ENCODE peak calls at places on chromosomes 2 and 18, in seven cellular contexts. One of them, this sample, is unnamed.

GRCh38 chr2:8303322-8303832 is 378.5 kb upstream of the ID2 start:
- DNase-seq in stimulated activated CD4-positive, alpha-beta T cell treated with anti-CD3 and anti-CD28 coated beads, TNF-alpha, amount 100 ng/mL, for 1 hour: peak
- DNase-seq in M059J: no peak
- DNase-seq in KBM-7: peak
- DNase-seq in cardiac septum: no peak
- DNase-seq in astrocyte of the spinal cord: peak
- DNase-seq in AG20443: no peak
- DNase-seq in this sample: no peak

GRCh38 chr2:85308951-85309555 is 18.7 kb downstream of the TGOLN2 start:
- DNase-seq in stimulated activated CD4-positive, alpha-beta T cell treated with anti-CD3 and anti-CD28 coated beads, TNF-alpha, amount 100 ng/mL, for 1 hour: no peak
- DNase-seq in M059J: peak
- DNase-seq in KBM-7: no peak
- DNase-seq in cardiac septum: no peak
- DNase-seq in astrocyte of the spinal cord: peak
- DNase-seq in AG20443: peak
- DNase-seq in this sample: peak

GRCh38 chr2:7363906-7364305 is 446.7 kb downstream of the RNF144A start:
- DNase-seq in stimulated activated CD4-positive, alpha-beta T cell treated with anti-CD3 and anti-CD28 coated beads, TNF-alpha, amount 100 ng/mL, for 1 hour: no peak
- DNase-seq in M059J: no peak
- DNase-seq in KBM-7: peak
- DNase-seq in cardiac septum: no peak
- DNase-seq in astrocyte of the spinal cord: no peak
- DNase-seq in AG20443: no peak
- DNase-seq in this sample: no peak

GRCh38 chr2:239431536-239431935 is 30.7 kb upstream of the HDAC4 start:
- DNase-seq in stimulated activated CD4-positive, alpha-beta T cell treated with anti-CD3 and anti-CD28 coated beads, TNF-alpha, amount 100 ng/mL, for 1 hour: no peak
- DNase-seq in M059J: no peak
- DNase-seq in KBM-7: no peak
- DNase-seq in cardiac septum: no peak
- DNase-seq in astrocyte of the spinal cord: no peak
- DNase-seq in AG20443: no peak
- DNase-seq in this sample: no peak

GRCh38 chr2:195871326-195871725 is 197.3 kb downstream of the DNAH7 start:
- DNase-seq in stimulated activated CD4-positive, alpha-beta T cell treated with anti-CD3 and anti-CD28 coated beads, TNF-alpha, amount 100 ng/mL, for 1 hour: no peak
- DNase-seq in M059J: no peak
- DNase-seq in KBM-7: no peak
- DNase-seq in cardiac septum: no peak
- DNase-seq in astrocyte of the spinal cord: peak
- DNase-seq in AG20443: no peak
- DNase-seq in this sample: no peak

GRCh38 chr18:2303517-2304238 is 267.6 kb downstream of the METTL4 start:
- DNase-seq in stimulated activated CD4-positive, alpha-beta T cell treated with anti-CD3 and anti-CD28 coated beads, TNF-alpha, amount 100 ng/mL, for 1 hour: no peak
- DNase-seq in M059J: peak
- DNase-seq in KBM-7: no peak
- DNase-seq in cardiac septum: no peak
- DNase-seq in astrocyte of the spinal cord: peak
- DNase-seq in AG20443: no peak
- DNase-seq in this sample: peak

GRCh38 chr2:169351725-169352124 is 10.6 kb downstream of the LRP2 start:
- DNase-seq in stimulated activated CD4-positive, alpha-beta T cell treated with anti-CD3 and anti-CD28 coated beads, TNF-alpha, amount 100 ng/mL, for 1 hour: no peak
- DNase-seq in M059J: no peak
- DNase-seq in KBM-7: no peak
- DNase-seq in cardiac septum: no peak
- DNase-seq in astrocyte of the spinal cord: no peak
- DNase-seq in AG20443: no peak
- DNase-seq in this sample: no peak

GRCh38 chr2:236607471-236608307 is 38.1 kb downstream of the ACKR3 start:
- DNase-seq in stimulated activated CD4-positive, alpha-beta T cell treated with anti-CD3 and anti-CD28 coated beads, TNF-alpha, amount 100 ng/mL, for 1 hour: no peak
- DNase-seq in M059J: peak
- DNase-seq in KBM-7: peak
- DNase-seq in cardiac septum: no peak
- DNase-seq in astrocyte of the spinal cord: peak
- DNase-seq in AG20443: peak
- DNase-seq in this sample: peak

GRCh38 chr2:192749606-192750200 is 555.0 kb upstream of the TMEFF2 start:
- DNase-seq in stimulated activated CD4-positive, alpha-beta T cell treated with anti-CD3 and anti-CD28 coated beads, TNF-alpha, amount 100 ng/mL, for 1 hour: no peak
- DNase-seq in M059J: peak
- DNase-seq in KBM-7: peak
- DNase-seq in cardiac septum: no peak
- DNase-seq in astrocyte of the spinal cord: peak
- DNase-seq in AG20443: no peak
- DNase-seq in this sample: no peak

GRCh38 chr18:13067124-13067523 is 76.0 kb downstream of the CEP192 start:
- DNase-seq in stimulated activated CD4-positive, alpha-beta T cell treated with anti-CD3 and anti-CD28 coated beads, TNF-alpha, amount 100 ng/mL, for 1 hour: no peak
- DNase-seq in M059J: no peak
- DNase-seq in KBM-7: peak
- DNase-seq in cardiac septum: no peak
- DNase-seq in astrocyte of the spinal cord: no peak
- DNase-seq in AG20443: no peak
- DNase-seq in this sample: no peak

GRCh38 chr2:201450910-201451329 is 338 bp downstream of the TRAK2 start:
- DNase-seq in stimulated activated CD4-positive, alpha-beta T cell treated with anti-CD3 and anti-CD28 coated beads, TNF-alpha, amount 100 ng/mL, for 1 hour: no peak
- DNase-seq in M059J: no peak
- DNase-seq in KBM-7: no peak
- DNase-seq in cardiac septum: no peak
- DNase-seq in astrocyte of the spinal cord: peak
- DNase-seq in AG20443: peak
- DNase-seq in this sample: peak

GRCh38 chr2:108236676-108237335 is 3.0 kb upstream of the SULT1C3 start:
- DNase-seq in stimulated activated CD4-positive, alpha-beta T cell treated with anti-CD3 and anti-CD28 coated beads, TNF-alpha, amount 100 ng/mL, for 1 hour: no peak
- DNase-seq in M059J: no peak
- DNase-seq in KBM-7: no peak
- DNase-seq in cardiac septum: no peak
- DNase-seq in astrocyte of the spinal cord: no peak
- DNase-seq in AG20443: no peak
- DNase-seq in this sample: no peak

GRCh38 chr2:240306185-240306584 is 129.3 kb upstream of the GPC1 start:
- DNase-seq in stimulated activated CD4-positive, alpha-beta T cell treated with anti-CD3 and anti-CD28 coated beads, TNF-alpha, amount 100 ng/mL, for 1 hour: no peak
- DNase-seq in M059J: no peak
- DNase-seq in KBM-7: no peak
- DNase-seq in cardiac septum: peak
- DNase-seq in astrocyte of the spinal cord: no peak
- DNase-seq in AG20443: no peak
- DNase-seq in this sample: no peak

GRCh38 chr18:9741821-9742541 is 33.9 kb downstream of the RAB31 start:
- DNase-seq in stimulated activated CD4-positive, alpha-beta T cell treated with anti-CD3 and anti-CD28 coated beads, TNF-alpha, amount 100 ng/mL, for 1 hour: no peak
- DNase-seq in M059J: peak
- DNase-seq in KBM-7: peak
- DNase-seq in cardiac septum: no peak
- DNase-seq in astrocyte of the spinal cord: peak
- DNase-seq in AG20443: peak
- DNase-seq in this sample: peak

GRCh38 chr2:135952891-135953290 is 32.5 kb downstream of the DARS1 start:
- DNase-seq in stimulated activated CD4-positive, alpha-beta T cell treated with anti-CD3 and anti-CD28 coated beads, TNF-alpha, amount 100 ng/mL, for 1 hour: no peak
- DNase-seq in M059J: no peak
- DNase-seq in KBM-7: no peak
- DNase-seq in cardiac septum: no peak
- DNase-seq in astrocyte of the spinal cord: no peak
- DNase-seq in AG20443: no peak
- DNase-seq in this sample: no peak

GRCh38 chr18:5462227-5462626 is 81.6 kb downstream of the EPB41L3 start:
- DNase-seq in stimulated activated CD4-positive, alpha-beta T cell treated with anti-CD3 and anti-CD28 coated beads, TNF-alpha, amount 100 ng/mL, for 1 hour: no peak
- DNase-seq in M059J: no peak
- DNase-seq in KBM-7: peak
- DNase-seq in cardiac septum: no peak
- DNase-seq in astrocyte of the spinal cord: no peak
- DNase-seq in AG20443: no peak
- DNase-seq in this sample: no peak

GRCh38 chr2:37282746-37283145 is 41.9 kb downstream of the PRKD3 start:
- DNase-seq in stimulated activated CD4-positive, alpha-beta T cell treated with anti-CD3 and anti-CD28 coated beads, TNF-alpha, amount 100 ng/mL, for 1 hour: no peak
- DNase-seq in M059J: no peak
- DNase-seq in KBM-7: no peak
- DNase-seq in cardiac septum: no peak
- DNase-seq in astrocyte of the spinal cord: no peak
- DNase-seq in AG20443: no peak
- DNase-seq in this sample: peak

GRCh38 chr2:237874585-237875161 is 15.2 kb downstream of the RAMP1 start:
- DNase-seq in stimulated activated CD4-positive, alpha-beta T cell treated with anti-CD3 and anti-CD28 coated beads, TNF-alpha, amount 100 ng/mL, for 1 hour: no peak
- DNase-seq in M059J: peak
- DNase-seq in KBM-7: no peak
- DNase-seq in cardiac septum: no peak
- DNase-seq in astrocyte of the spinal cord: peak
- DNase-seq in AG20443: peak
- DNase-seq in this sample: peak

GRCh38 chr2:121001641-121002040 is 266.0 kb downstream of the GLI2 start:
- DNase-seq in stimulated activated CD4-positive, alpha-beta T cell treated with anti-CD3 and anti-CD28 coated beads, TNF-alpha, amount 100 ng/mL, for 1 hour: no peak
- DNase-seq in M059J: no peak
- DNase-seq in KBM-7: no peak
- DNase-seq in cardiac septum: peak
- DNase-seq in astrocyte of the spinal cord: no peak
- DNase-seq in AG20443: no peak
- DNase-seq in this sample: no peak

GRCh38 chr2:237445611-237446332 is 31.8 kb upstream of the COL6A3 start:
- DNase-seq in stimulated activated CD4-positive, alpha-beta T cell treated with anti-CD3 and anti-CD28 coated beads, TNF-alpha, amount 100 ng/mL, for 1 hour: no peak
- DNase-seq in M059J: no peak
- DNase-seq in KBM-7: no peak
- DNase-seq in cardiac septum: no peak
- DNase-seq in astrocyte of the spinal cord: no peak
- DNase-seq in AG20443: no peak
- DNase-seq in this sample: no peak

GRCh38 chr2:32715981-32716380 is 88.1 kb downstream of the TTC27 start:
- DNase-seq in stimulated activated CD4-positive, alpha-beta T cell treated with anti-CD3 and anti-CD28 coated beads, TNF-alpha, amount 100 ng/mL, for 1 hour: no peak
- DNase-seq in M059J: no peak
- DNase-seq in KBM-7: no peak
- DNase-seq in cardiac septum: no peak
- DNase-seq in astrocyte of the spinal cord: no peak
- DNase-seq in AG20443: no peak
- DNase-seq in this sample: peak

GRCh38 chr2:9145752-9146430 is 60.7 kb upstream of the ASAP2 start:
- DNase-seq in stimulated activated CD4-positive, alpha-beta T cell treated with anti-CD3 and anti-CD28 coated beads, TNF-alpha, amount 100 ng/mL, for 1 hour: no peak
- DNase-seq in M059J: no peak
- DNase-seq in KBM-7: no peak
- DNase-seq in cardiac septum: no peak
- DNase-seq in astrocyte of the spinal cord: no peak
- DNase-seq in AG20443: no peak
- DNase-seq in this sample: no peak

GRCh38 chr2:73776869-73777519 is 2.9 kb downstream of the DUSP11 start:
- DNase-seq in stimulated activated CD4-positive, alpha-beta T cell treated with anti-CD3 and anti-CD28 coated beads, TNF-alpha, amount 100 ng/mL, for 1 hour: no peak
- DNase-seq in M059J: peak
- DNase-seq in KBM-7: no peak
- DNase-seq in cardiac septum: no peak
- DNase-seq in astrocyte of the spinal cord: peak
- DNase-seq in AG20443: no peak
- DNase-seq in this sample: no peak

GRCh38 chr18:55861266-55861665 is 273.3 kb upstream of the TCF4 start:
- DNase-seq in stimulated activated CD4-positive, alpha-beta T cell treated with anti-CD3 and anti-CD28 coated beads, TNF-alpha, amount 100 ng/mL, for 1 hour: no peak
- DNase-seq in M059J: peak
- DNase-seq in KBM-7: no peak
- DNase-seq in cardiac septum: no peak
- DNase-seq in astrocyte of the spinal cord: peak
- DNase-seq in AG20443: peak
- DNase-seq in this sample: peak

GRCh38 chr2:188610827-188611226 is 319.2 kb downstream of the GULP1 start:
- DNase-seq in stimulated activated CD4-positive, alpha-beta T cell treated with anti-CD3 and anti-CD28 coated beads, TNF-alpha, amount 100 ng/mL, for 1 hour: no peak
- DNase-seq in M059J: peak
- DNase-seq in KBM-7: no peak
- DNase-seq in cardiac septum: no peak
- DNase-seq in astrocyte of the spinal cord: peak
- DNase-seq in AG20443: no peak
- DNase-seq in this sample: peak

GRCh38 chr2:241759091-241759807 is 17.4 kb upstream of the GAL3ST2 start:
- DNase-seq in stimulated activated CD4-positive, alpha-beta T cell treated with anti-CD3 and anti-CD28 coated beads, TNF-alpha, amount 100 ng/mL, for 1 hour: no peak
- DNase-seq in M059J: no peak
- DNase-seq in KBM-7: no peak
- DNase-seq in cardiac septum: no peak
- DNase-seq in astrocyte of the spinal cord: no peak
- DNase-seq in AG20443: no peak
- DNase-seq in this sample: no peak

GRCh38 chr2:191318729-191319078 is 73.5 kb downstream of the MYO1B start:
- DNase-seq in stimulated activated CD4-positive, alpha-beta T cell treated with anti-CD3 and anti-CD28 coated beads, TNF-alpha, amount 100 ng/mL, for 1 hour: no peak
- DNase-seq in M059J: peak
- DNase-seq in KBM-7: peak
- DNase-seq in cardiac septum: no peak
- DNase-seq in astrocyte of the spinal cord: peak
- DNase-seq in AG20443: peak
- DNase-seq in this sample: peak

GRCh38 chr2:196046123-196046917 is 22.3 kb downstream of the DNAH7 start:
- DNase-seq in stimulated activated CD4-positive, alpha-beta T cell treated with anti-CD3 and anti-CD28 coated beads, TNF-alpha, amount 100 ng/mL, for 1 hour: no peak
- DNase-seq in M059J: peak
- DNase-seq in KBM-7: peak
- DNase-seq in cardiac septum: no peak
- DNase-seq in astrocyte of the spinal cord: no peak
- DNase-seq in AG20443: no peak
- DNase-seq in this sample: no peak

GRCh38 chr18:9992300-9992987 is 78.6 kb downstream of the VAPA start:
- DNase-seq in stimulated activated CD4-positive, alpha-beta T cell treated with anti-CD3 and anti-CD28 coated beads, TNF-alpha, amount 100 ng/mL, for 1 hour: no peak
- DNase-seq in M059J: no peak
- DNase-seq in KBM-7: no peak
- DNase-seq in cardiac septum: no peak
- DNase-seq in astrocyte of the spinal cord: no peak
- DNase-seq in AG20443: no peak
- DNase-seq in this sample: peak

GRCh38 chr2:128737546-128737826 is 418.8 kb upstream of the HS6ST1 start:
- DNase-seq in stimulated activated CD4-positive, alpha-beta T cell treated with anti-CD3 and anti-CD28 coated beads, TNF-alpha, amount 100 ng/mL, for 1 hour: no peak
- DNase-seq in M059J: no peak
- DNase-seq in KBM-7: no peak
- DNase-seq in cardiac septum: no peak
- DNase-seq in astrocyte of the spinal cord: no peak
- DNase-seq in AG20443: no peak
- DNase-seq in this sample: no peak

GRCh38 chr2:127609818-127610217 is 36.1 kb upstream of the GPR17 start:
- DNase-seq in stimulated activated CD4-positive, alpha-beta T cell treated with anti-CD3 and anti-CD28 coated beads, TNF-alpha, amount 100 ng/mL, for 1 hour: no peak
- DNase-seq in M059J: no peak
- DNase-seq in KBM-7: no peak
- DNase-seq in cardiac septum: peak
- DNase-seq in astrocyte of the spinal cord: no peak
- DNase-seq in AG20443: no peak
- DNase-seq in this sample: no peak

GRCh38 chr18:26506012-26506411 is 42.3 kb downstream of the KCTD1 start:
- DNase-seq in stimulated activated CD4-positive, alpha-beta T cell treated with anti-CD3 and anti-CD28 coated beads, TNF-alpha, amount 100 ng/mL, for 1 hour: no peak
- DNase-seq in M059J: no peak
- DNase-seq in KBM-7: no peak
- DNase-seq in cardiac septum: no peak
- DNase-seq in astrocyte of the spinal cord: no peak
- DNase-seq in AG20443: no peak
- DNase-seq in this sample: no peak

GRCh38 chr2:28663359-28663758 is 88.3 kb upstream of the PPP1CB start:
- DNase-seq in stimulated activated CD4-positive, alpha-beta T cell treated with anti-CD3 and anti-CD28 coated beads, TNF-alpha, amount 100 ng/mL, for 1 hour: no peak
- DNase-seq in M059J: peak
- DNase-seq in KBM-7: no peak
- DNase-seq in cardiac septum: no peak
- DNase-seq in astrocyte of the spinal cord: peak
- DNase-seq in AG20443: peak
- DNase-seq in this sample: peak

GRCh38 chr18:51194604-51195003 is 2.9 kb downstream of the MEX3C start:
- DNase-seq in stimulated activated CD4-positive, alpha-beta T cell treated with anti-CD3 and anti-CD28 coated beads, TNF-alpha, amount 100 ng/mL, for 1 hour: no peak
- DNase-seq in M059J: no peak
- DNase-seq in KBM-7: peak
- DNase-seq in cardiac septum: no peak
- DNase-seq in astrocyte of the spinal cord: no peak
- DNase-seq in AG20443: no peak
- DNase-seq in this sample: peak

This sample was measured in AG10803.